ENCODE peak calls at places on chromosomes 12 and 14, in seven cellular contexts. V is T-helper 1 cell; I is D341Med; D is body of pancreas; Y is NCI-H2171; C is activated T-cell treated with anti-CD3 and anti-CD28 coated beads, Interleukin-2, amount 50 U/mL, for 4 hours; H is left lung. J is an unnamed sample.

GRCh38 chr12:62259311-62259992 is 752 bp upstream of the USP15 start:
- DNase-seq in Y (peak), H (no peak), I (no peak), C (no peak), D (peak), V (no peak), J (no peak)

GRCh38 chr14:35292770-35293561 is 784 bp downstream of the PSMA6 start:
- DNase-seq in C (no peak), H (no peak), V (no peak), I (no peak), Y (no peak), D (no peak), J (peak)

GRCh38 chr14:91372680-91373495 is 44.7 kb downstream of the CCDC88C start:
- DNase-seq in H (no peak), C (no peak), V (no peak), Y (peak), D (no peak), I (no peak), J (no peak)

GRCh38 chr12:57157588-57158173 is 10.3 kb upstream of the LRP1-AS start:
- DNase-seq in H (no peak), Y (no peak), I (no peak), D (no peak), C (no peak), V (no peak), J (no peak)

GRCh38 chr14:80546056-80546854 is 335.0 kb upstream of the DIO2 start:
- DNase-seq in D (no peak), I (no peak), C (no peak), V (no peak), H (no peak), Y (no peak), J (no peak)

GRCh38 chr14:32761381-32761968 is 177.2 kb upstream of the NPAS3 start:
- DNase-seq in C (no peak), D (no peak), I (no peak), V (no peak), Y (no peak), H (no peak), J (peak)

GRCh38 chr14:101961011-101961721 is 3.2 kb upstream of the DYNC1H1 start:
- DNase-seq in I (peak), C (peak), H (peak), V (peak), Y (peak), D (peak), J (peak)

GRCh38 chr14:80942158-80942738 is 710 bp upstream of the CEP128 start:
- DNase-seq in D (no peak), C (no peak), V (no peak), Y (no peak), H (no peak), I (no peak), J (no peak)

GRCh38 chr12:54544743-54545142 is 4.7 kb upstream of the PDE1B start:
- DNase-seq in D (no peak), C (no peak), V (no peak), H (no peak), Y (no peak), I (no peak), J (no peak)

GRCh38 chr12:2958432-2959193 is 584 bp upstream of the TEAD4 start:
- DNase-seq in H (peak), Y (peak), D (peak), V (no peak), C (no peak), I (peak), J (peak)

GRCh38 chr12:34402228-34402898 is 380.1 kb downstream of the ALG10 start:
- DNase-seq in I (peak), V (no peak), D (no peak), H (peak), C (peak), Y (no peak), J (no peak)

GRCh38 chr14:65356327-65356836 is 56.1 kb upstream of the FUT8 start:
- DNase-seq in V (no peak), I (no peak), C (peak), Y (no peak), H (peak), D (no peak), J (peak)

GRCh38 chr12:22981711-22982110 is 356.7 kb downstream of the ETNK1 start:
- DNase-seq in V (no peak), C (no peak), I (no peak), H (no peak), Y (no peak), D (no peak), J (peak)